ENCODE peak calls at places on chromosomes 16 and 17, in five cellular contexts. A is tibial artery, X is heart right ventricle, R is AG09309, S is Peyer's patch. Z is an unnamed sample.

GRCh38 chr17:40452074-40452787 is 9.0 kb downstream of the IGFBP4 start:
- DNase-seq in A (peak), X (peak), R (peak), S (peak), Z (no peak)

GRCh38 chr17:681738-682137 is 32.9 kb downstream of the VPS53 start:
- DNase-seq in A (no peak), X (no peak), R (peak), S (no peak), Z (peak)

GRCh38 chr16:6160871-6161270 is 1063.3 kb upstream of the EEF2KMT start:
- DNase-seq in A (no peak), X (no peak), R (no peak), S (no peak), Z (no peak)

GRCh38 chr16:71205482-71206131 is 24.9 kb downstream of the HYDIN start:
- DNase-seq in A (no peak), X (peak), R (no peak), S (no peak), Z (no peak)

GRCh38 chr16:75486666-75487313 is 8.5 kb downstream of the CHST6 start:
- DNase-seq in A (no peak), X (no peak), R (no peak), S (no peak), Z (no peak)

GRCh38 chr17:5533486-5534315 is 47.3 kb downstream of the MIS12 start:
- DNase-seq in A (no peak), X (no peak), R (no peak), S (no peak), Z (no peak)

GRCh38 chr17:48757524-48757961 is 29.0 kb upstream of the HOXB13 start:
- DNase-seq in A (no peak), X (no peak), R (no peak), S (no peak), Z (no peak)

GRCh38 chr16:22352726-22353125 is 21.7 kb downstream of the CDR2 start:
- DNase-seq in A (no peak), X (no peak), R (no peak), S (no peak), Z (no peak)

GRCh38 chr16:138049-138417 is 440 bp downstream of the NPRL3 start:
- DNase-seq in A (peak), X (peak), R (no peak), S (peak), Z (no peak)

GRCh38 chr16:87963400-87963799 is 12.2 kb downstream of the BANP start:
- DNase-seq in A (no peak), X (peak), R (no peak), S (no peak), Z (no peak)

GRCh38 chr16:3659200-3659599 is 4.7 kb downstream of the DNASE1 start:
- DNase-seq in A (no peak), X (no peak), R (peak), S (no peak), Z (peak)

GRCh38 chr17:14294876-14295275 is 6.0 kb upstream of the HS3ST3B1 start:
- DNase-seq in A (no peak), X (no peak), R (no peak), S (no peak), Z (no peak)

GRCh38 chr17:38534498-38534885 is 71.3 kb downstream of the SRCIN1 start:
- DNase-seq in A (no peak), X (no peak), R (no peak), S (no peak), Z (no peak)

GRCh38 chr17:27430882-27431491 is 25.3 kb upstream of the KSR1 start:
- DNase-seq in A (no peak), X (peak), R (no peak), S (no peak), Z (peak)

GRCh38 chr17:56786989-56787482 is 46.7 kb downstream of the C17orf67 start:
- DNase-seq in A (no peak), X (no peak), R (peak), S (no peak), Z (peak)

GRCh38 chr17:45871718-45872117 is 22.6 kb upstream of the MAPT start:
- DNase-seq in A (no peak), X (no peak), R (no peak), S (no peak), Z (no peak)

GRCh38 chr16:52649870-52650269 is 102.9 kb upstream of the TOX3 start:
- DNase-seq in A (no peak), X (no peak), R (no peak), S (no peak), Z (no peak)

GRCh38 chr17:37671028-37671812 is 28.0 kb upstream of the DDX52 start:
- DNase-seq in A (no peak), X (no peak), R (no peak), S (peak), Z (no peak)

GRCh38 chr17:7328840-7329359 is at the start of gene NEURL4:
- DNase-seq in A (no peak), X (no peak), R (no peak), S (no peak), Z (no peak)

GRCh38 chr16:78811247-78811646 is 711.8 kb downstream of the WWOX start:
- DNase-seq in A (no peak), X (no peak), R (no peak), S (no peak), Z (no peak)

GRCh38 chr17:58756246-58757161 is 850 bp downstream of the PPM1E start:
- DNase-seq in A (no peak), X (no peak), R (no peak), S (no peak), Z (no peak)

GRCh38 chr17:49979748-49980479 is 10.9 kb downstream of the DLX4 start:
- DNase-seq in A (no peak), X (no peak), R (no peak), S (no peak), Z (no peak)

GRCh38 chr16:2810651-2811050 is 6.4 kb upstream of the PRSS21 start:
- DNase-seq in A (no peak), X (no peak), R (no peak), S (no peak), Z (no peak)

GRCh38 chr16:72990003-72990521 is 57.9 kb downstream of the ZFHX3 start:
- DNase-seq in A (peak), X (peak), R (peak), S (no peak), Z (peak)

GRCh38 chr16:11377156-11377555 is 31.9 kb downstream of the RMI2 start:
- DNase-seq in A (no peak), X (no peak), R (no peak), S (no peak), Z (no peak)

GRCh38 chr17:57459286-57459915 is 203.1 kb downstream of the MSI2 start:
- DNase-seq in A (no peak), X (no peak), R (no peak), S (no peak), Z (no peak)

GRCh38 chr17:78628547-78629435 is 51.6 kb upstream of the DNAH17 start:
- DNase-seq in A (no peak), X (no peak), R (no peak), S (peak), Z (no peak)

GRCh38 chr16:54459509-54460235 is 173.1 kb upstream of the IRX3 start:
- DNase-seq in A (no peak), X (no peak), R (peak), S (no peak), Z (peak)

GRCh38 chr16:29641561-29641960 is 21.5 kb upstream of the SPN start:
- DNase-seq in A (no peak), X (no peak), R (no peak), S (no peak), Z (no peak)

GRCh38 chr17:17784599-17785264 is 52.1 kb downstream of the SREBF1 start:
- DNase-seq in A (no peak), X (no peak), R (no peak), S (no peak), Z (no peak)

GRCh38 chr17:1360975-1361374 is 39.0 kb downstream of the YWHAE start:
- DNase-seq in A (no peak), X (no peak), R (no peak), S (no peak), Z (no peak)

GRCh38 chr16:86343111-86343642 is 167.2 kb upstream of the FOXF1 start:
- DNase-seq in A (peak), X (peak), R (no peak), S (no peak), Z (peak)

GRCh38 chr16:53745126-53745525 is 41.2 kb downstream of the FTO start:
- DNase-seq in A (no peak), X (no peak), R (peak), S (no peak), Z (no peak)

GRCh38 chr17:63116228-63116627 is 150.2 kb downstream of the TANC2 start:
- DNase-seq in A (no peak), X (no peak), R (no peak), S (no peak), Z (no peak)

GRCh38 chr17:66248285-66248684 is 19.1 kb upstream of the APOH start:
- DNase-seq in A (no peak), X (peak), R (no peak), S (no peak), Z (no peak)

GRCh38 chr17:47423406-47424295 is 99.9 kb downstream of the EFCAB13 start:
- DNase-seq in A (no peak), X (peak), R (no peak), S (peak), Z (no peak)

GRCh38 chr17:13743906-13744305 is 142.2 kb upstream of the HS3ST3A1 start:
- DNase-seq in A (no peak), X (no peak), R (no peak), S (no peak), Z (no peak)

DNA sequence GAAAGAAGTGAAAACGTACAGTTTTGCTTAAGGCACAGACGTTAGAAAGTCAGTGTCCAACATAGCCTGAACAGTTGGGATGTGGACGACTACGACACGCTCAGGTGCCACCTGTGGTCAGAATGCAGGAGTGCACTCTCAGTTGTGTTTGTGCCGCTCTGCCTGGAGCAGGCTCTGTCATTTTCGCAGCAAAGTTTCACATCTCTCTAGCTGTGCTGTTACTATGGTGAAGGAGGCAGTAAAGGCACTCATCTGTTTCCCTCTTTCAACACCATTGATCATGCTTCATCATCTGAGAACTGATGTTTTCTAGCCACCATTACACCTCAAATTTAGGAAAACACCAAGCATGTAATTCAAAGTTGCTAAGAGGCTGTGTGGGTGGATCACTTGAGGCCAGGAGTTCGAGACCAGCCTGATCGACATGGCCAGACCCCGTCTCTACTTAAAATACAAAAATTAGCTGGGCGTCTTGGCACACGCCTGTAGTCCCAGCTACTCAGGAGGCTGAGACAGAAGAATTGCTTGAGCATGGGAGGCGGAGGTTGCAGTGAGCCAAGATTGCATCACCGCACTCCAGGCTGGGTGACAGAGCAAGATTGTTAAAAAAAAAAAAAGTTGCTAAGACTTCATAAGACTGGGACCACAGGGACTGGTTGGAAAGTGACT is 44.9 kb upstream of the DNAJA2 start:
- DNase-seq in A (no peak), X (no peak), R (no peak), S (peak), Z (no peak)
- TF ChIP-seq CTCF in A (peak), X (peak), R (peak), S (peak), Z (peak)

GRCh38 chr17:60159479-60159866 is 9.7 kb downstream of the CA4 start:
- DNase-seq in A (no peak), X (no peak), R (no peak), S (no peak), Z (no peak)
- TF ChIP-seq CTCF in A (no peak), X (no peak), R (no peak), S (no peak), Z (no peak)

GRCh38 chr16:67445126-67445426 is 14.2 kb downstream of the HSD11B2 start:
- DNase-seq in A (no peak), X (no peak), R (no peak), S (no peak), Z (no peak)

GRCh38 chr16:67445441-67445912 is 14.6 kb downstream of the HSD11B2 start:
- DNase-seq in A (no peak), X (peak), R (no peak), S (peak), Z (no peak)

GRCh38 chr16:67443299-67443698 is 12.4 kb downstream of the HSD11B2 start:
- DNase-seq in A (peak), X (peak), R (no peak), S (peak), Z (no peak)

GRCh38 chr16:67445913-67446907 is 15.3 kb downstream of the HSD11B2 start:
- DNase-seq in A (no peak), X (peak), R (no peak), S (peak), Z (no peak)

DNA sequence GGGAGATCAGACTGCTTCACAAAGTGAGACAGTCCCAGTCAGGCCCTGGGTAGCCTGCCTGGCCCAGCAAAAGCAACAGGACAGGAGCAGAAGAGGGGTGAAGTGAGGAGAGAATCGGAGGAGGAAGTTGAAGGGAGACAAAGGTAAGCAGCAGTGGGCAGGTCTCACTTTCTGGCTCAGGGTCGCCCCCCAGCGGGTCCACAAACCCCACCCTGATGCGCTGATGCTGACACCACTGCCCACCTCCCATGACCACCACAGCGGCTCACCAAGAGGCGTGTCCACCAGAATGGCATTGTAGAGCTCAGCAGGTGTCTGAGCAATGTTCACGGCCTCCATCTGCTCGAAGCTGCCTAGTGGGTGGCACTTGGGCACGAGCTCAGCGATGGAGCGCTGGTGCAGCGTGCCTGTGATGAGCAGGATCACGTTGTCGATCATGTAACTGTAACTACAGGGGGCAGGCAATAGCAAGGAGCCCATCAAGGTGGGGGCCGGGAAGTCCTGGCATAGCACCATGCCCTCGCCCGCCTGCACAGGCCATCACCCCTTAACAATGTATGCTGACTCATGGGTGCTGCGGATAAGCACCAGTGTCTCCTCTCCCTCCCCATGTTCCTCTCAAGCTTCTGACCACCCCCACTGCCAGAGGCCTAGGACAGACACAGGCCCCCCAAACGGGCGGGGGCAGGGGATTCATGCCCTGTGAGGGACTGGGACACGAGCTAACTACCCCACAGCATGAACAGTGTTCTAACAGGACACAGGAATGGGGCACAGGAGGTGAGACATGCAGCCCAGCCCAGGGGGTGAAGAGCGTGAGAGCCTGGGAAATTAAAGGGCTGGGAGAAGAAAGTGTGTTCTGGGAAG is 13.6 kb downstream of the HSD11B2 start:
- DNase-seq in A (no peak), X (no peak), R (no peak), S (peak), Z (no peak)
- TF ChIP-seq CTCF in A (no peak), X (no peak), R (no peak), S (no peak), Z (no peak)

GRCh38 chr16:67260426-67261063 is 11.8 kb downstream of the SLC9A5 start:
- DNase-seq in A (peak), X (no peak), R (no peak), S (peak), Z (peak)

GRCh38 chr16:67264866-67265265 is 14.5 kb upstream of the PLEKHG4 start:
- DNase-seq in A (peak), X (no peak), R (no peak), S (no peak), Z (no peak)

GRCh38 chr16:67265834-67266233 is 13.5 kb upstream of the PLEKHG4 start:
- DNase-seq in A (peak), X (no peak), R (no peak), S (peak), Z (no peak)

GRCh38 chr16:67263201-67263600 is 14.4 kb downstream of the SLC9A5 start:
- DNase-seq in A (peak), X (no peak), R (no peak), S (no peak), Z (no peak)

DNA sequence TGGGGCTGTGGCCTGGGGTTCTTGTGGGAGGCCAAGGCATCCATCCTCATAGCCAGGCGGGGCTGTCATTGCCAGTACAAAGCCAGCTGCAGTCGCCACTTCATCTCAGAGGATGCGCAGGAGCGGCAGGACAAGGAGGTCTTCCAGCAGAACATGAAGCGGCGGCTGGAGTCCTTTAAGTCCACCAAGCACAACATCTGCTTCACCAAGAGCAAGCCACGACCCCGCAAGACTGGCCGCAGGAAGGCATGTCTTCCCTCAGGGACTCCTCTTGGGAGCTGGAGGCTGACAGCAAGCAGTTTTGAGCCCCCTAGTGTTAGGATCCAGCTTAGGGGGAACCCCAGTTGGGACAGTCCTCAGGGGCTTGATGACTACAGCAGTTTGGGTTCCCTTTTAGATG is 15.1 kb upstream of the PLEKHG4 start:
- DNase-seq in A (peak), X (no peak), R (no peak), S (peak), Z (no peak)
- TF ChIP-seq CTCF in A (no peak), X (no peak), R (peak), S (no peak), Z (no peak)

GRCh38 chr17:82803185-82803584 is 36.6 kb downstream of the ZNF750 start:
- DNase-seq in A (no peak), X (no peak), R (no peak), S (no peak), Z (no peak)
- TF ChIP-seq CTCF in A (no peak), X (no peak), R (no peak), S (no peak), Z (no peak)

Z was measured in AG09319.